ENCODE peak calls at places on chromosomes 16 and 17, in five cellular contexts. T, N, M, E and Y are unnamed samples.

GRCh38 chr17:57154896-57155295 is 69.8 kb downstream of the AKAP1 start:
- DNase-seq in T (no peak), N (no peak), M (peak), E (no peak), Y (no peak)

GRCh38 chr17:9646556-9646905 is 1.2 kb downstream of the USP43 start:
- DNase-seq in T (no peak), N (no peak), M (no peak), E (no peak), Y (peak)

GRCh38 chr17:411416-412120 is 59.0 kb upstream of the RPH3AL start:
- DNase-seq in T (no peak), N (no peak), M (no peak), E (no peak), Y (no peak)

GRCh38 chr17:40516581-40517285 is 15.3 kb upstream of the TNS4 start:
- DNase-seq in T (no peak), N (no peak), M (peak), E (peak), Y (no peak)

GRCh38 chr17:75740631-75741077 is 19.4 kb downstream of the ITGB4 start:
- DNase-seq in T (no peak), N (no peak), M (no peak), E (no peak), Y (no peak)

GRCh38 chr17:41863074-41863843 is 2.0 kb downstream of the KLHL11 start:
- DNase-seq in T (no peak), N (peak), M (no peak), E (no peak), Y (no peak)

GRCh38 chr17:53628011-53628410 is 194.7 kb upstream of the KIF2B start:
- DNase-seq in T (no peak), N (no peak), M (no peak), E (no peak), Y (no peak)

GRCh38 chr16:74573622-74574021 is 33.3 kb downstream of the GLG1 start:
- DNase-seq in T (no peak), N (no peak), M (no peak), E (no peak), Y (no peak)

GRCh38 chr17:36858119-36859002 is 78.9 kb upstream of the LHX1 start:
- DNase-seq in T (no peak), N (no peak), M (no peak), E (no peak), Y (no peak)

GRCh38 chr17:17439971-17440843 is 36.6 kb upstream of the MED9 start:
- DNase-seq in T (peak), N (no peak), M (peak), E (peak), Y (peak)

GRCh38 chr17:41367426-41368075 is 2.1 kb downstream of the KRT33B start:
- DNase-seq in T (no peak), N (no peak), M (no peak), E (no peak), Y (no peak)

GRCh38 chr17:38898291-38898679 is 27.1 kb upstream of the LASP1NB start:
- DNase-seq in T (peak), N (no peak), M (peak), E (no peak), Y (no peak)

GRCh38 chr17:17026163-17026562 is 16.1 kb upstream of the MPRIP start:
- DNase-seq in T (no peak), N (no peak), M (no peak), E (no peak), Y (no peak)

GRCh38 chr16:54080524-54081008 is 206.0 kb downstream of the IRX3 start:
- DNase-seq in T (no peak), N (no peak), M (no peak), E (no peak), Y (no peak)

GRCh38 chr16:25747160-25747758 is 55.5 kb downstream of the HS3ST4 start:
- DNase-seq in T (no peak), N (no peak), M (no peak), E (no peak), Y (no peak)

GRCh38 chr16:51637744-51638100 is 486.7 kb upstream of the SALL1 start:
- DNase-seq in T (no peak), N (no peak), M (peak), E (peak), Y (no peak)

GRCh38 chr17:40015005-40015997 is at the start of gene CSF3:
- DNase-seq in T (no peak), N (no peak), M (peak), E (peak), Y (peak)

GRCh38 chr16:22638393-22639206 is 127.9 kb downstream of the NPIPB5 start:
- DNase-seq in T (no peak), N (no peak), M (no peak), E (no peak), Y (no peak)

GRCh38 chr17:75693500-75694481 is 26.7 kb downstream of the SAP30BP start:
- DNase-seq in T (no peak), N (peak), M (no peak), E (peak), Y (no peak)

GRCh38 chr16:85423631-85424030 is 189.5 kb upstream of the GSE1 start:
- DNase-seq in T (peak), N (peak), M (no peak), E (no peak), Y (no peak)

GRCh38 chr17:77396610-77397009 is 255.8 kb downstream of the SEC14L1 start:
- DNase-seq in T (no peak), N (no peak), M (no peak), E (no peak), Y (no peak)